ENCODE peak calls at places on chromosomes 1 and 21, in five cellular contexts. One of them, this sample, is unnamed.

GRCh38 chr1:83960669-83961277 is 38.2 kb downstream of the TTLL7 start:
- DNase-seq in M059J: no peak
- DNase-seq in astrocyte of the spinal cord: no peak
- DNase-seq in heart right ventricle: no peak
- DNase-seq in HTR-8/SVneo: no peak
- DNase-seq in this sample: no peak

GRCh38 chr21:37257967-37258877 is 8.9 kb downstream of the VPS26C start:
- DNase-seq in M059J: peak
- DNase-seq in astrocyte of the spinal cord: peak
- DNase-seq in heart right ventricle: peak
- DNase-seq in HTR-8/SVneo: peak
- DNase-seq in this sample: peak

GRCh38 chr1:116416854-116417513 is 43.9 kb downstream of the ATP1A1 start:
- DNase-seq in M059J: no peak
- DNase-seq in astrocyte of the spinal cord: no peak
- DNase-seq in heart right ventricle: no peak
- DNase-seq in HTR-8/SVneo: no peak
- DNase-seq in this sample: no peak

GRCh38 chr21:45593162-45594022 is 50.1 kb upstream of the PCBP3 start:
- DNase-seq in M059J: peak
- DNase-seq in astrocyte of the spinal cord: no peak
- DNase-seq in heart right ventricle: no peak
- DNase-seq in HTR-8/SVneo: no peak
- DNase-seq in this sample: no peak

GRCh38 chr1:47477595-47478080 is 39.8 kb downstream of the FOXD2 start:
- DNase-seq in M059J: no peak
- DNase-seq in astrocyte of the spinal cord: no peak
- DNase-seq in heart right ventricle: no peak
- DNase-seq in HTR-8/SVneo: no peak
- DNase-seq in this sample: no peak

GRCh38 chr1:2857521-2857920 is 56.0 kb upstream of the TTC34 start:
- DNase-seq in M059J: no peak
- DNase-seq in astrocyte of the spinal cord: no peak
- DNase-seq in heart right ventricle: no peak
- DNase-seq in HTR-8/SVneo: no peak
- DNase-seq in this sample: no peak

GRCh38 chr1:211932581-211933010 is 102.0 kb upstream of the LPGAT1 start:
- DNase-seq in M059J: no peak
- DNase-seq in astrocyte of the spinal cord: no peak
- DNase-seq in heart right ventricle: no peak
- DNase-seq in HTR-8/SVneo: no peak
- DNase-seq in this sample: no peak

GRCh38 chr1:2583871-2584341 is 2.7 kb upstream of the PRXL2B start:
- DNase-seq in M059J: no peak
- DNase-seq in astrocyte of the spinal cord: no peak
- DNase-seq in heart right ventricle: no peak
- DNase-seq in HTR-8/SVneo: no peak
- DNase-seq in this sample: no peak

GRCh38 chr1:205774277-205775014 is 836 bp downstream of the RAB29 start:
- DNase-seq in M059J: no peak
- DNase-seq in astrocyte of the spinal cord: no peak
- DNase-seq in heart right ventricle: no peak
- DNase-seq in HTR-8/SVneo: no peak
- DNase-seq in this sample: no peak

GRCh38 chr1:89525169-89525855 is 683 bp downstream of the LRRC8B start:
- DNase-seq in M059J: no peak
- DNase-seq in astrocyte of the spinal cord: no peak
- DNase-seq in heart right ventricle: peak
- DNase-seq in HTR-8/SVneo: no peak
- DNase-seq in this sample: peak

GRCh38 chr1:21707086-21707840 is 38.1 kb upstream of the RAP1GAP start:
- DNase-seq in M059J: no peak
- DNase-seq in astrocyte of the spinal cord: peak
- DNase-seq in heart right ventricle: no peak
- DNase-seq in HTR-8/SVneo: no peak
- DNase-seq in this sample: no peak

GRCh38 chr1:41045740-41046139 is 24.2 kb upstream of the SLFNL1 start:
- DNase-seq in M059J: no peak
- DNase-seq in astrocyte of the spinal cord: peak
- DNase-seq in heart right ventricle: no peak
- DNase-seq in HTR-8/SVneo: no peak
- DNase-seq in this sample: no peak

GRCh38 chr1:55073187-55073916 is 34.0 kb downstream of the PCSK9 start:
- DNase-seq in M059J: peak
- DNase-seq in astrocyte of the spinal cord: no peak
- DNase-seq in heart right ventricle: no peak
- DNase-seq in HTR-8/SVneo: no peak
- DNase-seq in this sample: no peak

GRCh38 chr1:85275701-85276289 is 637 bp downstream of the BCL10 start:
- DNase-seq in M059J: no peak
- DNase-seq in astrocyte of the spinal cord: no peak
- DNase-seq in heart right ventricle: no peak
- DNase-seq in HTR-8/SVneo: no peak
- DNase-seq in this sample: no peak